ENCODE peak calls at places on chromosomes 4 and X, in ten cellular contexts. R, D, T, H, B, O, K, U, Z and X are unnamed samples.

GRCh38 chr4:171876636-171877035 is 63.4 kb downstream of the GALNTL6 start:
- DNase-seq in K (no peak), B (no peak), O (no peak), Z (no peak), D (no peak), U (no peak), T (no peak), R (no peak), H (no peak), X (no peak)

GRCh38 chr4:175947117-175947722 is 118.4 kb upstream of the WDR17 start:
- DNase-seq in Z (peak), U (no peak), O (no peak), R (no peak), D (no peak), H (no peak), B (no peak), T (no peak), K (peak), X (no peak)

GRCh38 chr4:149121015-149121404 is 678.8 kb upstream of the NR3C2 start:
- DNase-seq in D (no peak), H (no peak), U (no peak), O (no peak), T (no peak), Z (no peak), B (no peak), K (no peak), R (no peak), X (no peak)

GRCh38 chr4:148376151-148376550 is 66.1 kb downstream of the NR3C2 start:
- DNase-seq in O (peak), B (peak), D (peak), H (no peak), R (no peak), U (no peak), Z (peak), T (no peak), K (no peak), X (no peak)

GRCh38 chrX:101164766-101165590 is 54.6 kb upstream of the DRP2 start:
- DNase-seq in K (no peak), T (no peak), B (no peak), U (no peak), R (no peak), Z (no peak), H (no peak), D (no peak), O (no peak), X (no peak)

GRCh38 chrX:107687445-107687844 is 59.1 kb downstream of the PRPS1 start:
- DNase-seq in H (no peak), D (no peak), B (no peak), T (no peak), O (no peak), U (no peak), Z (no peak), K (no peak), R (no peak), X (no peak)

GRCh38 chrX:42075032-42075431 is 151.7 kb upstream of the CASK start:
- DNase-seq in D (no peak), O (no peak), T (no peak), U (no peak), B (no peak), Z (no peak), H (no peak), R (no peak), K (no peak), X (no peak)

GRCh38 chr4:159298502-159298901 is 195.6 kb downstream of the RAPGEF2 start:
- DNase-seq in D (no peak), H (no peak), O (no peak), B (no peak), U (no peak), Z (no peak), R (no peak), T (no peak), K (no peak), X (no peak)

GRCh38 chr4:151114986-151115385 is 15.6 kb downstream of the RPS3A start:
- DNase-seq in K (no peak), Z (no peak), B (no peak), U (no peak), T (no peak), R (no peak), D (no peak), O (no peak), H (no peak), X (no peak)

GRCh38 chrX:46649421-46650260 is 76.1 kb downstream of the CHST7 start:
- DNase-seq in K (no peak), T (no peak), R (no peak), D (no peak), B (peak), Z (peak), O (peak), U (no peak), H (no peak), X (peak)

GRCh38 chr4:159487284-159487747 is 384.4 kb downstream of the RAPGEF2 start:
- DNase-seq in R (peak), U (peak), H (peak), T (peak), O (no peak), K (peak), Z (peak), B (no peak), D (peak), X (no peak)

GRCh38 chrX:145865082-145865481 is 47.5 kb downstream of the SLITRK2 start:
- DNase-seq in R (no peak), B (no peak), H (no peak), O (no peak), U (no peak), T (no peak), Z (no peak), D (no peak), K (no peak), X (no peak)

GRCh38 chrX:9135901-9136510 is 102.1 kb upstream of the FAM9B start:
- DNase-seq in R (no peak), H (no peak), D (no peak), U (no peak), Z (no peak), T (no peak), B (no peak), K (peak), O (no peak), X (no peak)